ENCODE peak calls at places on chromosomes 7 and 10, in five cellular contexts. N is keratinocyte, U is brain microvascular endothelial cell, K is GM12864, L is Caco-2. Y is an unnamed sample.
A peak's percentile ranks its signal among the peaks of the same experiment; 100 is the strongest.

GRCh38 chr7:16422917-16423316 is 1.6 kb upstream of the CRPPA start:
- DNase-seq in N (no peak), L (peak; percentile 22), U (no peak), K (no peak), Y (no peak)

GRCh38 chr7:47080816-47081215 is 501.1 kb downstream of the TNS3 start:
- DNase-seq in N (no peak), U (peak; percentile 35), K (no peak), L (no peak), Y (no peak)

GRCh38 chr10:126262971-126263370 is 125.3 kb downstream of the ADAM12 start:
- DNase-seq in K (no peak), L (no peak), U (no peak), N (no peak), Y (no peak)

GRCh38 chr10:98790817-98791216 is 344.1 kb upstream of the HPS1 start:
- DNase-seq in K (no peak), U (no peak), L (no peak), N (no peak), Y (peak; percentile 14)

GRCh38 chr10:4771554-4772201 is 54.3 kb upstream of the AKR1E2 start:
- DNase-seq in K (no peak), N (no peak), L (no peak), U (peak; percentile 68), Y (peak; percentile 65)

GRCh38 chr7:76262683-76263402 is 39.6 kb upstream of the HSPB1 start:
- DNase-seq in L (peak; percentile 80), K (no peak), U (peak; percentile 52), N (peak; percentile 48), Y (peak; percentile 48)

GRCh38 chr7:64736575-64736974 is 57.7 kb upstream of the ZNF138 start:
- DNase-seq in U (no peak), N (no peak), K (no peak), L (no peak), Y (no peak)

GRCh38 chr10:131126321-131127121 is 185.0 kb downstream of the TCERG1L start:
- DNase-seq in N (peak; percentile 1), K (no peak), L (no peak), U (no peak), Y (peak; percentile 4)

GRCh38 chr10:116815641-116816415 is 33.5 kb upstream of the ENO4 start:
- DNase-seq in L (no peak), N (no peak), K (no peak), U (peak; percentile 42), Y (no peak)

GRCh38 chr7:22799633-22800032 is 23.0 kb downstream of the TOMM7 start:
- DNase-seq in K (no peak), L (no peak), N (no peak), U (no peak), Y (peak; percentile 33)

DNA sequence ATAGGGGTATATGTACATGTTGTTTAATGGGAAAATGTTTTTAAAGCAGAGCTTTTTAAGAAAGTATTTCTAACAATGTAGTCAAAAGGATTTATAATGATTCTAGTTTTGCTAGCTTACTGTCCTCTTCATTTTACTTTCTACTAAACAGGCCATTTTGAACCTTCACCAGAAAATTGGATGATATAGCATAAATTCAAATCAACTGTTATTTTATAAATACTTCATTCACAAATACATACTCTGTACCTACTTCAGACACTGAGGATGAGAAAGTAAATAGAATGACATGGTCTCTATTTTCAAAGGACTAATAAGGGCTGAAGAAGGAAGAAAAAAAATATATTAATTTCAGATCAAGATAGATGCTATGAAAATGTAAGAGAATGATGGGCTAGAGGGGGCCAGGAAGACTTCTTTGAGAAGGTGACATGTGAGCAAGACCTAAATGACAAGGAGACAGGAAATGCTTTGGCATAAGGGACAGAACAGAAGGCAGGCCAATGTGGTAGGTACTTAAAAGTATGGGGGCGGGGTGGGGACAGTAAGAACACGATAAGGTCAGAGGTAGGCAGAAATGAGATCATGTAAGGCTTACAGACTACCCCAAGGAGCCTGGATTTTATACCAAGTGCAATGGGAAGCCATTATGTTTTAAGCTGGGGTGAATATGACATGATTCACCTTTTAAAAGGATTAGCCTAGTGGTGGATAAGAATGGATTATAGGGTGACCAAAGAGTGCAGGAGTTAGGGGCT is 5.2 kb downstream of the NAMPT start:
- DNase-seq in L (no peak), K (no peak), U (no peak), N (no peak), Y (no peak)
- H3K4me3 ChIP-seq in L (no peak overlapping the region), K (no peak overlapping the region), U (no peak overlapping the region), N (no peak overlapping the region), Y (no peak overlapping the region)

DNA sequence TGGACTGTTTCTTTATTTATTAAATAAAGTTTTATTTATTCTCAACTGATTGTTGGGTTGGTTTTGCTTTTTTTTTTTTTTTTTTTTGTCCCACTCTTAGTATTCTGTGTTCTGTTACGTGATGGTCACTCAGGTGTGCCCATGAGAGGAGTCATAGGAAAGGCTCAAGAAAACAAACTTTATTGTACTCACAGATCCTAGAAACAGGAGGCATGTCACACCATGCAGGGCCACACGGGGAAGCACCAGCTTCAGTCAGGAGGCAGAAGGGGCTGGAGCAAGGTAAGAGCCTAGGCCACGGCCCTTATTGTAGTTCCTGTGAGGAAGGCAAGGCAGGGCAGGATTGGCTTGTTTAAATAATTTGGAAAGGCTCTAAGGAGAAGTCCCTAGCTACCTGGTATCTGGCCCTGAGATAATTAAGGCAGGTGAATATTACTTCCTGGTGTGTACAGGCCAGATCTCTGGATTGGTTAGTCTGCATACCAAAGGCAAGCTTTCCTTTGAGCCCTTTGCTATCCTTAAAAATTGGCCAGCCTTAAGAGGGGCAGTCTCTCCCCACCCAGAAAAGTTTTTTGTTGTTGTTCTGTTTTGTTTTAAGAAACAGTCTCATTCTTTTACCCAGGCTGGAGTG is 8.3 kb downstream of the ATOH7 start:
- DNase-seq in L (peak; percentile 60), N (no peak), K (no peak), U (no peak), Y (no peak)
- TF ChIP-seq CTCF in L (peak; percentile 50), N (no peak), K (peak; percentile 23), U (peak; percentile 24), Y (no peak)

DNA sequence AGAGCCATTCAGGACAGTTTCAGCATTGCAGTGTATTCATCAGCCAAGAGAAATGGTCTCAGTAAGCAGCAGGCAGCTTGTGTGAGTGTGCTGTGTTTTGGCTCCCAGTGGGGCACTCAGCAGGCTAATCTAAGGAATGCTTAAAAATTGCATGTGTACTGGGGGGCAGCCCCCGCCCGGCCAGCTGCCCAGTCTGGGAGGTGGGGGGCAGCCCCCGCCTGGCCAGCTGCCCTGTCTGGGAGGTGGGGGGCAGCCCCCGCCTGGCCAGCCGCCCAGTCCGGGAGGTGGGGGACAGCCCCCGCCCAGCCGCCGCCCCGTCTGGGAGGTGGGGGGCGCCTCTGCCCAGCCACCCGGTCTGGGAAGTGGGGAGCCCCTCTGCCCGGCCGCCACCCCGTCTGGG is 116.2 kb downstream of the GRID1 start:
- DNase-seq in L (no peak), K (no peak), N (no peak), U (no peak), Y (no peak)
- H3K4me3 ChIP-seq in L (no peak overlapping the region), K (no peak overlapping the region), N (no peak overlapping the region), U (no peak overlapping the region), Y (no peak overlapping the region)

GRCh38 chr7:20581956-20582355 is 33.5 kb upstream of the ABCB5 start:
- DNase-seq in U (no peak), N (no peak), L (no peak), K (no peak), Y (no peak)
- TF ChIP-seq CTCF in U (no peak), N (no peak), L (no peak), K (no peak), Y (no peak)

DNA sequence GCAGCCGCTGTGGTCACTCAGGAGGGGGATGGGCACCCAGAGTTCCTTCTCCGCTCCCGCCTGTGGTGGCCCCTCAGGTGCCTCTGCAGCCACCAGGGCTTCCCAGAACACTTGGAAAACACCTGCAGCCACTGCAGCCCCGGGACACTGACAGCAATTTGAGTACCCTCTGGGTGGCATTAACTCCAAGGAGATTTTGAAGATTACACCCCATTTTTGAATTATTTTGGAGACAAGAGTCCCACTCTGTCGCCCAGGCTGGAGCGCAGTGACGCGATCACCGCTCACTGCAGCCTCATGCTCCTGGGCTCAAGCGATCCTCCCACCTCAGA is 32.2 kb downstream of the IL15RA start:
- DNase-seq in N (no peak), K (no peak), U (no peak), L (no peak), Y (no peak)
- H3K4me3 ChIP-seq in N (peak overlapping the region; percentile 39), K (no peak overlapping the region), U (no peak overlapping the region), L (no peak overlapping the region), Y (no peak overlapping the region)

GRCh38 chr7:80748302-80749042 is 110.0 kb downstream of the CD36 start:
- DNase-seq in U (no peak), K (no peak), N (no peak), L (no peak), Y (no peak)
- TF ChIP-seq CTCF in U (no peak), K (no peak), N (no peak), L (no peak), Y (no peak)

GRCh38 chr7:73358590-73359275 is 30.8 kb downstream of the FKBP6 start:
- DNase-seq in N (no peak), L (no peak), K (no peak), U (no peak), Y (no peak)
- H3K4me3 ChIP-seq in N (no peak overlapping the region), L (no peak overlapping the region), K (no peak overlapping the region), U (peak overlapping the region; percentile 39), Y (no peak overlapping the region)

GRCh38 chr7:146731185-146731584 is 614.6 kb downstream of the CNTNAP2 start:
- DNase-seq in U (no peak), K (no peak), N (no peak), L (no peak), Y (no peak)

GRCh38 chr7:146735992-146736391 is 619.4 kb downstream of the CNTNAP2 start:
- DNase-seq in L (no peak), U (no peak), N (no peak), K (no peak), Y (no peak)

GRCh38 chr7:146740039-146740438 is 623.4 kb downstream of the CNTNAP2 start:
- DNase-seq in K (no peak), N (no peak), U (no peak), L (no peak), Y (no peak)

GRCh38 chr7:146736446-146737190 is 620.0 kb downstream of the CNTNAP2 start:
- DNase-seq in K (no peak), U (peak; percentile 16), N (no peak), L (no peak), Y (peak; percentile 0)
- TF ChIP-seq CTCF in K (no peak), U (no peak), N (no peak), L (no peak), Y (no peak)